ENCODE peak calls at places on chromosomes 3 and 15, in eight cellular contexts. D is transverse colon; L is psoas muscle; H is HFF-Myc; J is brain microvascular endothelial cell; Z is lung; Q is CD8-positive, alpha-beta T cell; M is GM12865. E is an unnamed sample.

GRCh38 chr15:87805117-87805820 is 451.3 kb downstream of the NTRK3 start:
- DNase-seq in D (no peak), L (no peak), H (no peak), J (no peak), Z (no peak), Q (no peak), M (no peak), E (no peak)

GRCh38 chr15:52857937-52858336 is 67.8 kb upstream of the ONECUT1 start:
- DNase-seq in D (no peak), L (no peak), H (no peak), J (peak; percentile 9), Z (no peak), Q (no peak), M (no peak), E (no peak)

GRCh38 chr3:17817545-17817944 is 75.1 kb upstream of the TBC1D5 start:
- DNase-seq in D (no peak), L (no peak), H (no peak), J (no peak), Z (no peak), Q (no peak), M (no peak), E (no peak)

GRCh38 chr3:47250309-47251060 is 32.1 kb downstream of the KIF9 start:
- DNase-seq in D (peak; percentile 15), L (peak; percentile 33), H (no peak), J (peak; percentile 25), Z (peak; percentile 61), Q (no peak), M (peak; percentile 23), E (peak; percentile 61)

GRCh38 chr3:134552776-134553175 is 66.9 kb downstream of the CEP63 start:
- DNase-seq in D (no peak), L (no peak), H (no peak), J (no peak), Z (no peak), Q (no peak), M (no peak), E (peak; percentile 19)

GRCh38 chr15:65110676-65111292 is 4.2 kb downstream of the UBAP1L start:
- DNase-seq in D (no peak), L (no peak), H (no peak), J (peak; percentile 79), Z (no peak), Q (no peak), M (no peak), E (peak; percentile 80)

GRCh38 chr3:138348107-138348949 is at the start of gene MRAS:
- DNase-seq in D (peak; percentile 67), L (peak; percentile 88), H (no peak), J (peak; percentile 46), Z (peak; percentile 74), Q (no peak), M (no peak), E (peak; percentile 86)

GRCh38 chr3:157498374-157498773 is 4.8 kb downstream of the VEPH1 start:
- DNase-seq in D (no peak), L (no peak), H (no peak), J (no peak), Z (no peak), Q (no peak), M (no peak), E (no peak)

GRCh38 chr15:64883097-64883581 is 28.6 kb upstream of the ANKDD1A start:
- DNase-seq in D (no peak), L (no peak), H (no peak), J (peak; percentile 28), Z (no peak), Q (no peak), M (peak; percentile 79), E (peak; percentile 74)

GRCh38 chr3:195008816-195009215 is 262.1 kb downstream of the XXYLT1 start:
- DNase-seq in D (no peak), L (no peak), H (no peak), J (no peak), Z (no peak), Q (no peak), M (no peak), E (no peak)

GRCh38 chr3:172675371-172676193 is 35.3 kb downstream of the NCEH1 start:
- DNase-seq in D (no peak), L (no peak), H (peak; percentile 44), J (peak; percentile 44), Z (no peak), Q (no peak), M (peak; percentile 52), E (peak; percentile 85)

DNA sequence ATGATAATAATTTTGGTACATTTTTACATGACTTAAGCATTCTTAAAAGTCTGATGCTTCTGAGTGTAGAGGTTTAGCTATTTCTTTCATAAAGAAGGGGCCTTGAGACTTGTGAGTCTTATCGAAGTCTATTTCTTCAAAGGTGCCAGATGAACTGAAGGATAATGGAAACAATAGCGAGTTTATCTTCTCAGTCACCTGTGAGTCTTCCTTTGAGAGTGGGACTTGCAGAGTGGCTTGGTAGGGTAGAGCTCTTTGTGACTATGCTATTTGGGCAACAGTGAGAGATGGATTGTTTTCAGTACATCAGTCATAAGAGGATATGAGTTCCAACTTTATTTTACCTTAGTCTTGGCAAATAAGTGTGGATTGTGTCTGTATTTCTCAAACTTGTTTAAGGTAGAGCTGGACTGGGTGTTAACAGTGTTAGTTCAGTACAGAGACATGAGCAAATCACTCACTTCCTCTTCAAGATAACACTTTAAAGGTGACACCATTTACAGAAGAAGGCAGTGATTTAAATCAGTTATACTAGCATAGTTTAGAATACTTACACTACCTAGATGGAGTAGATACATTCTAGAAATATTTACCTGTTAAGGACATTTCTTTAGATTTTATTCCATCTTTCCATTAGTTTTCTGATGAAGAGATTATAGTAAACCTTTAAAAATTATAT is 3.2 kb downstream of the AKAP13 start:
- DNase-seq in D (no peak), L (no peak), H (no peak), J (no peak), Z (no peak), Q (no peak), M (peak; percentile 32), E (no peak)
- H3K4me3 ChIP-seq in D (no peak overlapping the region), L (no peak overlapping the region), H (no peak overlapping the region), J (no peak overlapping the region), Z (no peak overlapping the region), Q (no peak overlapping the region), M (no peak overlapping the region), E (no peak overlapping the region)

GRCh38 chr15:61621146-61621545 is 392.0 kb upstream of the RORA start:
- DNase-seq in D (no peak), L (peak; percentile 30), H (no peak), J (no peak), Z (no peak), Q (no peak), M (peak; percentile 28), E (peak; percentile 15)
- TF ChIP-seq CTCF in D (peak; percentile 40), L (peak; percentile 60), H (peak; percentile 40), J (peak; percentile 60), Z (no peak), Q (peak; percentile 19), M (peak; percentile 43), E (peak; percentile 41)

DNA sequence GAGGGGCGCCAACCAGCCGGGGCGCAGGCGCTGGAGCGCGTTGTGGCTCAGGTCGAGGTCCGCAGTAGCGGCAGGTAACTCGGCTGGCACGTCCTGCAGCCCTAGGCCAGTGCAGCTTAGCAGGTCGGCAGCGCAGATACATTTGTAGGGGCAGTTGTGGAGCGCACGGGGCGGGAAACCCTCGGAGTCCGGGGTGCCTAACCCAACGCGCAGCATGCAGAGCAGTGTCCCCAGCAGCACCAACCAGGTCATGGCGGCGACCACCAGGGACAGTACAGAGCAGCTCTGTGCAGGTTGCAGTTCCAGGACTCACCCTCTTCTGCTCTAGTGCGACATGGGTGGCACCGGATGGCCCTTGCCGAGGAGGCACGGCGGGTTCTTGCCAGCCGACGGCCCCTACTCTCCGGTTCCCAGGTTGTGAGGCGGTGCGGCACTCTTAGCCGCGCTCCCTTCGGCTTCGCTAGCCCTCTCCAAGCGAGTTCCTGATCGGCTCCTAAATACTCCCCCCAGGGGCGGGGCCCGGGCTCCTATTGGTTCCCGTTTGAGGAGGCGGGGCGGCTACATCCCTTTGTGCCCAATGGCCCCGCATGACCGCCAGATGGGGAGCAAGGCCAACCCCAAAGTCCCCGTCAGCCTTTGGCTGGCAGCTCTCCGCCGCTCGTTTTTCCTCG is at the start of gene AMIGO3:
- DNase-seq in D (peak; percentile 97), L (peak; percentile 97), H (peak; percentile 75), J (peak; percentile 90), Z (peak; percentile 97), Q (peak; percentile 78), M (peak; percentile 92), E (peak; percentile 94)
- H3K4me3 ChIP-seq in D (peak within 1 kb of the TSS; percentile 42), L (peak within 1 kb of the TSS; percentile 63), H (peak within 1 kb of the TSS; percentile 34), J (peak within 1 kb of the TSS; percentile 53), Z (peak within 1 kb of the TSS; percentile 1), Q (peak within 1 kb of the TSS; percentile 94), M (peak within 1 kb of the TSS; percentile 32), E (peak within 1 kb of the TSS; percentile 53)

GRCh38 chr3:127026661-127027060 is 43.7 kb downstream of the PLXNA1 start:
- DNase-seq in D (no peak), L (no peak), H (no peak), J (no peak), Z (no peak), Q (no peak), M (no peak), E (no peak)

GRCh38 chr3:127029521-127030327 is 46.8 kb downstream of the PLXNA1 start:
- DNase-seq in D (no peak), L (no peak), H (no peak), J (no peak), Z (no peak), Q (no peak), M (no peak), E (no peak)

GRCh38 chr3:127028766-127029520 is 46.0 kb downstream of the PLXNA1 start:
- DNase-seq in D (no peak), L (no peak), H (no peak), J (no peak), Z (no peak), Q (no peak), M (no peak), E (no peak)

GRCh38 chr3:127027061-127027735 is 44.3 kb downstream of the PLXNA1 start:
- DNase-seq in D (no peak), L (no peak), H (no peak), J (no peak), Z (no peak), Q (no peak), M (no peak), E (no peak)

GRCh38 chr3:127027811-127028548 is 45.1 kb downstream of the PLXNA1 start:
- DNase-seq in D (peak; percentile 74), L (no peak), H (no peak), J (no peak), Z (no peak), Q (no peak), M (no peak), E (no peak)
- TF ChIP-seq CTCF in D (no peak), L (no peak), H (no peak), J (no peak), Z (no peak), Q (no peak), M (no peak), E (no peak)

E was measured in cardiac fibroblast.